ENCODE peak calls at places on chromosomes 1 and 21, in four cellular contexts. O, W, R and V are unnamed samples. For H3K4me1, the result is how much of the 10 kb centered on the place peaks cover.

GRCh38 chr1:180627411-180627810 is 4.4 kb upstream of the XPR1 start:
- DNase-seq in W (no peak), O (no peak), R (no peak), V (no peak)

GRCh38 chr1:248824301-248824700 is 1.4 kb downstream of the SH3BP5L start:
- DNase-seq in W (no peak), O (no peak), R (no peak), V (no peak)

GRCh38 chr1:67809887-67810286 is 23.4 kb downstream of the GNG12 start:
- DNase-seq in W (no peak), O (no peak), R (no peak), V (no peak)

GRCh38 chr1:69413129-69413528 is 154.6 kb upstream of the LRRC7 start:
- DNase-seq in O (no peak), R (no peak), W (no peak), V (no peak)

GRCh38 chr1:15341634-15342375 is 67.9 kb upstream of the EFHD2 start:
- DNase-seq in O (no peak), R (no peak), W (no peak), V (no peak)

GRCh38 chr1:53078333-53079101 is 16.5 kb downstream of the PODN start:
- DNase-seq in W (no peak), R (peak), O (no peak), V (peak)

GRCh38 chr1:177567393-177567792 is 396.6 kb downstream of the BRINP2 start:
- DNase-seq in O (no peak), W (no peak), R (no peak), V (no peak)

GRCh38 chr1:45621501-45621836 is 2.4 kb downstream of the CCDC17 start:
- DNase-seq in W (no peak), R (peak), O (no peak), V (peak)

GRCh38 chr1:245751671-245752070 is 596.9 kb downstream of the KIF26B start:
- DNase-seq in W (no peak), R (no peak), O (no peak), V (no peak)

GRCh38 chr1:189336115-189337100 is 1141.3 kb downstream of the BRINP3 start:
- DNase-seq in O (no peak), R (no peak), W (no peak), V (peak)

GRCh38 chr1:156112276-156113137 is 2.0 kb upstream of the LMNA start:
- DNase-seq in W (no peak), R (no peak), O (no peak), V (no peak)

GRCh38 chr1:165434264-165434663 is 10.7 kb downstream of the RXRG start:
- DNase-seq in O (no peak), R (no peak), W (no peak), V (no peak)

GRCh38 chr21:40901690-40902089 is 54.7 kb upstream of the DSCAM start:
- DNase-seq in R (no peak), O (peak), W (no peak), V (no peak)

GRCh38 chr1:30901798-30902652 is 6.5 kb downstream of the SDC3 start:
- DNase-seq in W (no peak), R (no peak), O (peak), V (peak)

GRCh38 chr1:74953622-74954021 is 180.6 kb upstream of the LHX8 start:
- DNase-seq in R (no peak), W (no peak), O (no peak), V (no peak)

GRCh38 chr1:210558302-210558701 is 229.6 kb downstream of the HHAT start:
- DNase-seq in W (peak), R (peak), O (peak), V (no peak)

GRCh38 chr1:182149411-182149965 is 88.0 kb upstream of the ZNF648 start:
- DNase-seq in R (no peak), W (peak), O (peak), V (no peak)

GRCh38 chr21:37758997-37759396 is 157.3 kb downstream of the KCNJ6 start:
- DNase-seq in R (peak), W (no peak), O (peak), V (no peak)

GRCh38 chr1:218377143-218377660 is 32.1 kb downstream of the TGFB2 start:
- DNase-seq in R (no peak), W (no peak), O (no peak), V (no peak)

GRCh38 chr1:169111472-169111871 is 5.0 kb downstream of the ATP1B1 start:
- DNase-seq in W (no peak), R (no peak), O (no peak), V (no peak)

GRCh38 chr21:43718872-43719747 is at the start of gene PDXK:
- DNase-seq in W (peak), O (peak), R (peak), V (peak)

GRCh38 chr1:206706806-206707205 is 22.1 kb downstream of the MAPKAPK2 start:
- DNase-seq in W (no peak), R (no peak), O (no peak), V (no peak)

GRCh38 chr1:115466433-115466832 is 128.4 kb upstream of the NGF start:
- DNase-seq in O (no peak), R (no peak), W (peak), V (no peak)

GRCh38 chr21:43345746-43346409 is 81.1 kb downstream of the SIK1 start:
- DNase-seq in W (no peak), R (peak), O (no peak), V (no peak)

GRCh38 chr1:217562229-217562878 is 68.5 kb downstream of the GPATCH2 start:
- DNase-seq in O (no peak), W (no peak), R (no peak), V (no peak)

GRCh38 chr21:35095859-35096291 is 46.8 kb upstream of the RUNX1 start:
- DNase-seq in W (no peak), O (no peak), R (no peak), V (no peak)

GRCh38 chr1:151984313-151984956 is 9.2 kb downstream of the S100A10 start:
- DNase-seq in W (no peak), O (no peak), R (no peak), V (no peak)

GRCh38 chr1:151985270-151985669 is 8.4 kb downstream of the S100A10 start:
- DNase-seq in O (no peak), W (no peak), R (no peak), V (no peak)

GRCh38 chr1:151988405-151988851 is 5.2 kb downstream of the S100A10 start:
- DNase-seq in W (no peak), O (no peak), R (no peak), V (no peak)

GRCh38 chr1:151986501-151987190 is 7.0 kb downstream of the S100A10 start:
- DNase-seq in W (no peak), R (no peak), O (no peak), V (no peak)

GRCh38 chr1:151985768-151986167 is 7.9 kb downstream of the S100A10 start:
- DNase-seq in R (no peak), W (no peak), O (no peak), V (no peak)
- H3K4me1 ChIP-seq in R (under half), W (under half), O (under half), V (under half)

GRCh38 chr1:94707321-94708298 is 112.5 kb upstream of the SLC44A3 start:
- DNase-seq in O (peak), W (peak), R (no peak), V (no peak)

GRCh38 chr1:94709891-94710581 is 110.1 kb upstream of the SLC44A3 start:
- DNase-seq in R (no peak), W (no peak), O (no peak), V (no peak)

GRCh38 chr1:94705755-94706154 is 114.4 kb upstream of the SLC44A3 start:
- DNase-seq in R (no peak), W (no peak), O (no peak), V (no peak)

GRCh38 chr1:94708811-94709210 is 111.3 kb upstream of the SLC44A3 start:
- DNase-seq in O (no peak), W (no peak), R (no peak), V (no peak)

DNA sequence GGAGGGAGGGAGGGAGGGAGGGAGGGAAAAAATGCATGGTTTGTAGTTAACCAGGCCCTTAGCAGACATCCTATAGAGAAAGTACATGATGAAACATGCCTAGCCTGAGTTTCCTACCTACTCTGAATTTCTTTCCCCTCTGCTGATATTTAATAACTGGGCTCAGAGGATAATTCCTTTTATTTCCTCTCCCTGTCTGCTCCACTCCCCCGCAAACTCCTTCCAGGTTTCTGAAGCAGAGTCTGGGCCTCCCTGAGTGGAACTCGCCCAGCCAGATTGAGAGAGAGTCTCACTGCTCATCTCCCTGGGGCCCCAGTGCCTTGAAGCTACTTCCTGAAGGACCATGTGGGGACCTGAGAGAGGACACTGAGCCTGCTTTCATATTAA is 111.9 kb upstream of the SLC44A3 start:
- DNase-seq in O (no peak), R (no peak), W (no peak), V (no peak)
- H3K27ac ChIP-seq in O (no peak), R (no peak), W (no peak), V (no peak)

DNA sequence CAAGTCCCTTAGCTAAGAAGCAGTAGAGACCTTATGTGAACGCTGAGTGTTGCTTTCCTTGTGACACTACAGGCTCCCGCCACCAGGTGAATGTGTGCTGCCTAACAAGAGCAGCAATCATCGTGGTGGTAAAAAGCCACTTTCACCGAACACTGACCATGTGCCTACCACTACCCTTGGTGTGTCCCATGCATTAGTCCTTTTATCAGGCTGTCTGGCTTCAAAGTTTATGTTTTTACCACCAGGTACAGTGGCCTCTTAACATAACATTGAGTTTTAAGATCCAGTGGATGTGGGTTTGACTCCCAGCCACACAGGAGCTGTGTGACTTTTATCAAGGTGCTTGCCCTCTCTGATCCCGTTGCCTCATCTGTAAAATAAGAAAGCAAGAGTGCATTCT is 1.7 kb downstream of the C1QB start:
- DNase-seq in W (no peak), O (no peak), R (no peak), V (no peak)
- TF ChIP-seq CTCF in W (no peak), O (no peak), R (no peak), V (no peak)

GRCh38 chr1:23423415-23424170 is 955 bp downstream of the TCEA3 start:
- DNase-seq in R (peak), O (peak), W (no peak), V (no peak)

GRCh38 chr1:23421752-23422312 is 2.7 kb downstream of the TCEA3 start:
- DNase-seq in O (peak), R (no peak), W (no peak), V (no peak)

GRCh38 chr1:23424171-23424959 is at the start of gene TCEA3:
- DNase-seq in R (peak), W (no peak), O (peak), V (no peak)

GRCh38 chr1:23422313-23422877 is 2.2 kb downstream of the TCEA3 start:
- DNase-seq in R (peak), O (peak), W (peak), V (peak)

DNA sequence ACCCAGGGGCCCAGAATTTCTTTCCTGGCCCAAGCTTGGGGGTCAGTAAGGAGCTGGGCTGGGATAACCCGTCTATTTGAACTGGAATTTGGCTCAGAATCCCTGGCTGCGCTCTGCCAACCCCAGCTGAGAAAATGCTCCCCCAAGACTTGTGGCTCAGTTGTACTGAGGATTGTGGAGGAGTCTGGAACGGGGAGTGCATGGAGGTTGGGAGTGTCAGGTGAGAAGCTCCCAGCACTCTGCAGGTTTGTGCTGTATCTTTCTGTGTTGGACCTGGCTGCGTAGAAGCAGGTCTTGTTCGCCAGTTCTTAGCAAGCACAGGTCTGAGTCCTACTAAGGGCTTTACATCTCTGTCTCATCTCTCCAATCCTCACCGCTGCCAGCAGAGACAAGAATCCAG is 1.6 kb downstream of the TCEA3 start:
- DNase-seq in O (peak), W (no peak), R (no peak), V (no peak)
- H3K4me1 ChIP-seq in O (half or more), W (under half), R (under half), V (under half)